ENCODE peak calls at places on chromosomes 13 and 19, in five cellular contexts. I, E, T, P and D are unnamed samples. For H3K4me1, the result is how much of the 10 kb centered on the place peaks cover.

GRCh38 chr13:26310470-26310869 is 56.5 kb downstream of the CDK8 start:
- DNase-seq in I (no peak), T (no peak), P (no peak), E (no peak), D (no peak)

GRCh38 chr19:10517760-10518443 is 655 bp upstream of the S1PR5 start:
- DNase-seq in P (no peak), T (peak), I (no peak), E (no peak), D (no peak)

GRCh38 chr13:51614350-51614786 is 30.1 kb downstream of the WDFY2 start:
- DNase-seq in E (peak), P (no peak), T (no peak), I (no peak), D (peak)

GRCh38 chr19:10074153-10074552 is 12.0 kb upstream of the SHFL start:
- DNase-seq in E (no peak), T (peak), I (peak), P (no peak), D (peak)

GRCh38 chr19:41862445-41862986 is 2.5 kb downstream of the RPS19 start:
- DNase-seq in T (no peak), I (no peak), P (no peak), E (no peak), D (no peak)

GRCh38 chr13:33678906-33679657 is 138.9 kb upstream of the RFC3 start:
- DNase-seq in E (peak), I (peak), T (peak), P (peak), D (peak)

GRCh38 chr19:14695471-14695870 is 5.6 kb downstream of the ZNF333 start:
- DNase-seq in E (no peak), P (no peak), T (no peak), I (no peak), D (no peak)

GRCh38 chr13:42539670-42540069 is 34.3 kb upstream of the TNFSF11 start:
- DNase-seq in P (no peak), I (no peak), T (peak), E (no peak), D (no peak)

GRCh38 chr13:75749407-75749806 is 113.3 kb downstream of the LMO7 start:
- DNase-seq in E (peak), I (no peak), P (no peak), T (peak), D (no peak)

GRCh38 chr13:76890036-76890435 is 3.8 kb upstream of the KCTD12 start:
- DNase-seq in I (no peak), P (no peak), T (peak), E (no peak), D (no peak)

GRCh38 chr13:88281846-88282245 is 610.7 kb downstream of the SLITRK5 start:
- DNase-seq in T (no peak), I (no peak), E (no peak), P (no peak), D (no peak)

GRCh38 chr13:23750383-23751121 is 138.6 kb downstream of the MIPEP start:
- DNase-seq in T (no peak), E (no peak), I (no peak), P (no peak), D (no peak)

GRCh38 chr13:23753523-23753922 is 135.7 kb downstream of the MIPEP start:
- DNase-seq in T (peak), I (no peak), E (no peak), P (no peak), D (peak)

GRCh38 chr13:23751195-23751594 is 138.0 kb downstream of the MIPEP start:
- DNase-seq in T (no peak), I (no peak), P (no peak), E (no peak), D (no peak)

GRCh38 chr13:23754506-23754905 is 134.7 kb downstream of the MIPEP start:
- DNase-seq in E (no peak), P (no peak), I (no peak), T (no peak), D (no peak)

GRCh38 chr13:23752111-23753001 is 136.8 kb downstream of the MIPEP start:
- DNase-seq in T (no peak), E (no peak), P (no peak), I (no peak), D (no peak)
- H3K27ac ChIP-seq in T (peak), E (no peak), P (no peak), I (no peak), D (no peak)

DNA sequence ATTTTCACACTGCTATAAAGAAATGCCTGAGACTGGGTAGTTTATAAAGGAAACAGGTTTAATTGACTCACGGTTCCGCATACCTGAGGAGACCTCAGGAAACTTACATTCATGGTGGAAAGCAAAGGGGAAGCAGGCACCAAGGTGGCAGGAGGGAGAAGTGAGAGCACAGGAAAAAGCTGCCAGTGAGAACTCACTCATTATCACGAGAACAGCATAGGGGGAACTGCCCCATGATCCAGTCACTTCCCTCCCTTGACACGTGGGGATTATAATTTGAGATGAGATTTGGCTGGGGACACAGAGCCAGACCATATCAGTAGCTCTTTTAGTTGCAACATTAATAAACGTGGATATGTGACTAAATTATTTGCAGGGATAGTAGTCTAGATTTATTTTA is 4.3 kb upstream of the KCTD4 start:
- DNase-seq in I (no peak), T (no peak), P (no peak), E (no peak), D (no peak)
- H3K4me1 ChIP-seq in I (under half), T (under half), P (under half), E (under half), D (under half)

GRCh38 chr13:36675213-36675536 is 1.4 kb downstream of the SERTM1 start:
- DNase-seq in T (no peak), I (no peak), E (no peak), P (no peak), D (no peak)

GRCh38 chr13:36673838-36674326 is at the start of gene SERTM1:
- DNase-seq in P (no peak), I (no peak), T (peak), E (no peak), D (no peak)

GRCh38 chr13:36674337-36675212 is 755 bp downstream of the SERTM1 start:
- DNase-seq in I (no peak), E (no peak), P (no peak), T (no peak), D (no peak)

DNA sequence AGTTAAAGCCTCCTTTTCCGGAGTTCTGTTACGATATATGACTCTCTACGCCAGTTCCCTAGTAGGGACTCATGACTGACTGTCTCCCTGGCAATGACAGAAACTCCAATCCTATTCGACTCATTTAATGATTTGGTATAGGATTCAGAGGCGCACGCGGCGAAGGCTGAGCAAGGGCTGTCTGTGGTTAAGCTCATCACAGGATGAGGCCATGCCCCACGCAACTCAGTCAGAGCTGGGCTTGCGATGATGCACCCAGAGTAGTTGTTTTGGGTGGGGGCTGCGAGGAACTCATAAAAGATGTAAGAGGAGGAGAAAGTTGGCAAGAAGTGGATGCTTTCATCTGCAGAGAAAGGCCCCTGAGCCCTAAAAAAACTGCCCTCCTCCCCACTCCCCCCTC is 468 bp upstream of the SERTM1 start:
- DNase-seq in E (no peak), T (no peak), P (no peak), I (no peak), D (no peak)
- H3K4me3 ChIP-seq in E (no peak), T (peak), P (peak), I (no peak), D (no peak)

DNA sequence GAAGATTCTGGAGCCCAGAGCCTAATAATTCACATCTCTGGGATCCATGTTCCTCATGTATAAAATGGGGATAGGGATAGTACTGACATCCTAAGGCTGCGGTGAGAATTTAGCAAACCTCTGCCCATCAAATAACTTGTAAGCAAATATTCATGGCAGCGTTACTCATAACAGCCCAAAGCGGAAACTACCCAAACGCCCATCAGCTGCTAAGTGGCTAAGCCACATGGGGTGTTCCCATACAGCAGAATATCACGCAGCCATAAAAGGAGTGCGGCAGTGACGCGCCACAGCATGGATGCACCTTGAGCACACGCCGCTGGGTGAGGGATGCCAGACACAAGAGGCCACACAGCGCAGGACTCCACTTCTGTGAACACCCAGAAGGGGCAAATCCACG is 19.7 kb downstream of the VRK3 start:
- DNase-seq in E (no peak), P (no peak), T (no peak), I (no peak), D (no peak)
- H3K27ac ChIP-seq in E (peak), P (no peak), T (no peak), I (no peak), D (no peak)

DNA sequence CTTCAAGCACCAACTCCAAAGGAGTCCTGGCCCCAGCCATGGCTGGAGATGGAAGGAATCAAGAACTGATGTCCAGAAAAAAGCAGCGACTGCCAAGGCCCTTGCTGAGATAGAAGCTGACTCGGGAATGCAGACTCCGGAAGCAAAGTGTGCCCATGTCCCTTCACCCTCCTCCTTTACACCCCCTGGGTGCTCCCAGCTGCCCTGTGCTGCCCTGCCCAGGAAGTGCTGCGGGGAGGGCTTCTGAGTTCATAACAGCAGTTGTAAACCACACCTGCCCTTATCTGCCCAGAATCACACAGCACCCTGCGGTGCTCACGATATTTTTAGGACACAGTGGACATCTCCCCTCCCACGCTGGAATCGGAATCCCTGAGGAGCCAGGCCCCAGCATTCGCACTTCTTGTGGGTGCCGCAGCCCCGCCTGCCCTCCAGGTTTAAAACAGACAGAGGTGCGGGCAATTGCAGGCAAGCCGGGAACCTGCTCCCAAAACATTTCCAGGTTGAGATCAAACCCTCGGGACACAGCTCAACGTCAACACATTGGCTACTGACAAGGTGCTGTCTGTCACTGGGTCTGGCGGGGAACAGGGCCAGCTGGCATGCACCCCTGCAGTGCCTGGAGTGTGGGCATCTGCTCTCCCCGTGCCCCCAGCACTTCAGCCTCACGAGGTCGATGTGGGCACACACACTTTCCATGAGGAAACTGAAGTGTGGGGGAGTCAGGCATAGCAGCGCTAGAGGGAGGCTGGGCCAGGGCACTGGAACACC is 36.9 kb downstream of the RAB20 start:
- DNase-seq in E (no peak), I (peak), P (no peak), T (no peak), D (peak)
- H3K4me1 ChIP-seq in E (half or more), I (under half), P (half or more), T (under half), D (under half)

GRCh38 chr19:5526691-5527090 is 41.1 kb downstream of the TINCR start:
- DNase-seq in T (no peak), P (no peak), I (no peak), E (no peak), D (no peak)

GRCh38 chr19:5520501-5520900 is 47.3 kb downstream of the TINCR start:
- DNase-seq in P (no peak), T (no peak), E (no peak), I (no peak), D (no peak)

GRCh38 chr19:5519076-5519475 is 48.7 kb downstream of the TINCR start:
- DNase-seq in I (no peak), E (no peak), P (no peak), T (no peak), D (no peak)

GRCh38 chr19:5522106-5522505 is 45.6 kb downstream of the TINCR start:
- DNase-seq in T (no peak), E (no peak), I (no peak), P (no peak), D (no peak)
- H3K4me3 ChIP-seq in T (no peak), E (no peak), I (no peak), P (no peak), D (no peak)

GRCh38 chr13:97272526-97272925 is 50.4 kb downstream of the MBNL2 start:
- DNase-seq in E (no peak), P (no peak), T (no peak), I (no peak), D (no peak)

GRCh38 chr13:97275265-97275664 is 53.1 kb downstream of the MBNL2 start:
- DNase-seq in E (no peak), I (no peak), T (peak), P (no peak), D (peak)

GRCh38 chr13:97274782-97275252 is 52.7 kb downstream of the MBNL2 start:
- DNase-seq in T (peak), P (no peak), I (no peak), E (no peak), D (peak)

GRCh38 chr13:97275775-97276501 is 53.8 kb downstream of the MBNL2 start:
- DNase-seq in E (no peak), P (no peak), I (no peak), T (no peak), D (no peak)

DNA sequence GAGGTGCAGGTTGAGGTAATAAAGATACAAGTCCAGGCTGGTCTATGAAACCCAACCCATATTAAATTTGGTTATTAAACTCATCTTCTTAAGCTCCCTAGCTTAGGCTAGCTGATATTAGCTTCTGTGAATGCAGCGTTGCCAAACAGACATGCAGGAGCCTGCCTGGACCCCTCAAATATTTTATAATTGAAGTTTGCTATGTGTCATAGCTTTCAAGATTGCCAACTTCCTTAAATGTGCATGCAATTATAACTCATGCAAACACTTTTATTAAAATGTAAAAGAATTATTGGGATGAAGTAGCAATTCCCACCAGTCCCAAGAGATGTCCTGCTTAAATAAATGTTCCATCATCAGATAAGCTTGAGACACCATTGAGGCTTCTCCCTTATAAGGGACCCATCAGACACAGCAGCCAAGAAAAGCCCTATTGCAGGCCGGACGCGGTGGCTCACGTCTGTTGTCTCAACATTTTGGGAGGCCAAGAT is 51.3 kb downstream of the MBNL2 start:
- DNase-seq in T (no peak), I (no peak), E (no peak), P (no peak), D (no peak)
- H3K27ac ChIP-seq in T (no peak), I (no peak), E (peak), P (peak), D (no peak)